ENCODE peak calls at places on chromosomes 16 and 17, in eight cellular contexts. One of them, this sample, is unnamed. For H3K4me1, the result is how much of the 10 kb centered on the place peaks cover.

GRCh38 chr16:69613283-69614154 is 47.8 kb downstream of the NFAT5 start:
- DNase-seq in ovary: no peak
- DNase-seq in sigmoid colon: no peak
- DNase-seq in IMR-90: peak
- DNase-seq in uterus: no peak
- DNase-seq in tibial nerve: no peak
- DNase-seq in gastrocnemius medialis: peak
- DNase-seq in Peyer's patch: no peak
- DNase-seq in this sample: no peak

GRCh38 chr16:89119661-89120141 is 26.0 kb downstream of the ACSF3 start:
- DNase-seq in ovary: no peak
- DNase-seq in sigmoid colon: no peak
- DNase-seq in IMR-90: no peak
- DNase-seq in uterus: no peak
- DNase-seq in tibial nerve: no peak
- DNase-seq in gastrocnemius medialis: no peak
- DNase-seq in Peyer's patch: no peak
- DNase-seq in this sample: no peak

GRCh38 chr17:19024101-19025078 is 19.8 kb upstream of the FAM83G start:
- DNase-seq in ovary: peak
- DNase-seq in sigmoid colon: peak
- DNase-seq in IMR-90: peak
- DNase-seq in uterus: no peak
- DNase-seq in tibial nerve: no peak
- DNase-seq in gastrocnemius medialis: no peak
- DNase-seq in Peyer's patch: no peak
- DNase-seq in this sample: peak

GRCh38 chr17:3447625-3448024 is 14.0 kb upstream of the OR1E2 start:
- DNase-seq in ovary: no peak
- DNase-seq in sigmoid colon: no peak
- DNase-seq in IMR-90: no peak
- DNase-seq in uterus: no peak
- DNase-seq in tibial nerve: no peak
- DNase-seq in gastrocnemius medialis: no peak
- DNase-seq in Peyer's patch: no peak
- DNase-seq in this sample: no peak

GRCh38 chr16:57385083-57385482 is 12.8 kb downstream of the CX3CL1 start:
- DNase-seq in ovary: no peak
- DNase-seq in sigmoid colon: no peak
- DNase-seq in IMR-90: no peak
- DNase-seq in uterus: no peak
- DNase-seq in tibial nerve: no peak
- DNase-seq in gastrocnemius medialis: no peak
- DNase-seq in Peyer's patch: no peak
- DNase-seq in this sample: no peak

GRCh38 chr16:87352818-87353217 is 30.8 kb downstream of the FBXO31 start:
- DNase-seq in ovary: no peak
- DNase-seq in sigmoid colon: no peak
- DNase-seq in IMR-90: no peak
- DNase-seq in uterus: no peak
- DNase-seq in tibial nerve: no peak
- DNase-seq in gastrocnemius medialis: no peak
- DNase-seq in Peyer's patch: no peak
- DNase-seq in this sample: no peak

GRCh38 chr17:48615963-48616718 is 1.0 kb upstream of the HOXB8 start:
- DNase-seq in ovary: no peak
- DNase-seq in sigmoid colon: no peak
- DNase-seq in IMR-90: no peak
- DNase-seq in uterus: no peak
- DNase-seq in tibial nerve: no peak
- DNase-seq in gastrocnemius medialis: no peak
- DNase-seq in Peyer's patch: no peak
- DNase-seq in this sample: no peak

GRCh38 chr16:73185737-73186136 is 137.8 kb upstream of the ZFHX3 start:
- DNase-seq in ovary: no peak
- DNase-seq in sigmoid colon: no peak
- DNase-seq in IMR-90: no peak
- DNase-seq in uterus: no peak
- DNase-seq in tibial nerve: no peak
- DNase-seq in gastrocnemius medialis: no peak
- DNase-seq in Peyer's patch: no peak
- DNase-seq in this sample: no peak

GRCh38 chr17:4899341-4900230 is at the start of gene C17orf107:
- DNase-seq in ovary: peak
- DNase-seq in sigmoid colon: peak
- DNase-seq in IMR-90: peak
- DNase-seq in uterus: peak
- DNase-seq in tibial nerve: peak
- DNase-seq in gastrocnemius medialis: peak
- DNase-seq in Peyer's patch: peak
- DNase-seq in this sample: peak

GRCh38 chr16:67026570-67026969 is 2.4 kb upstream of the CBFB start:
- DNase-seq in ovary: no peak
- DNase-seq in sigmoid colon: peak
- DNase-seq in IMR-90: no peak
- DNase-seq in uterus: no peak
- DNase-seq in tibial nerve: no peak
- DNase-seq in gastrocnemius medialis: no peak
- DNase-seq in Peyer's patch: no peak
- DNase-seq in this sample: no peak

GRCh38 chr16:71421911-71422310 is 19.9 kb downstream of the TLE7 start:
- DNase-seq in ovary: no peak
- DNase-seq in sigmoid colon: peak
- DNase-seq in IMR-90: no peak
- DNase-seq in uterus: no peak
- DNase-seq in tibial nerve: no peak
- DNase-seq in gastrocnemius medialis: no peak
- DNase-seq in Peyer's patch: no peak
- DNase-seq in this sample: no peak

GRCh38 chr16:67184453-67185002 is 765 bp upstream of the MATCAP1 start:
- DNase-seq in ovary: peak
- DNase-seq in sigmoid colon: no peak
- DNase-seq in IMR-90: no peak
- DNase-seq in uterus: no peak
- DNase-seq in tibial nerve: no peak
- DNase-seq in gastrocnemius medialis: no peak
- DNase-seq in Peyer's patch: no peak
- DNase-seq in this sample: no peak

GRCh38 chr17:69607162-69607834 is 192.8 kb downstream of the MAP2K6 start:
- DNase-seq in ovary: peak
- DNase-seq in sigmoid colon: peak
- DNase-seq in IMR-90: peak
- DNase-seq in uterus: peak
- DNase-seq in tibial nerve: peak
- DNase-seq in gastrocnemius medialis: peak
- DNase-seq in Peyer's patch: peak
- DNase-seq in this sample: peak

GRCh38 chr16:66476328-66477027 is 49.4 kb downstream of the BEAN1 start:
- DNase-seq in ovary: no peak
- DNase-seq in sigmoid colon: peak
- DNase-seq in IMR-90: no peak
- DNase-seq in uterus: peak
- DNase-seq in tibial nerve: no peak
- DNase-seq in gastrocnemius medialis: no peak
- DNase-seq in Peyer's patch: peak
- DNase-seq in this sample: peak

GRCh38 chr17:81710514-81711308 is 1.4 kb upstream of the SLC25A10 start:
- DNase-seq in ovary: peak
- DNase-seq in sigmoid colon: no peak
- DNase-seq in IMR-90: no peak
- DNase-seq in uterus: no peak
- DNase-seq in tibial nerve: no peak
- DNase-seq in gastrocnemius medialis: no peak
- DNase-seq in Peyer's patch: no peak
- DNase-seq in this sample: no peak

GRCh38 chr16:74226361-74226979 is 70.1 kb upstream of the PSMD7 start:
- DNase-seq in ovary: no peak
- DNase-seq in sigmoid colon: no peak
- DNase-seq in IMR-90: peak
- DNase-seq in uterus: no peak
- DNase-seq in tibial nerve: no peak
- DNase-seq in gastrocnemius medialis: no peak
- DNase-seq in Peyer's patch: no peak
- DNase-seq in this sample: no peak

GRCh38 chr17:35895602-35896001 is 15.4 kb upstream of the CCL5 start:
- DNase-seq in ovary: no peak
- DNase-seq in sigmoid colon: no peak
- DNase-seq in IMR-90: peak
- DNase-seq in uterus: no peak
- DNase-seq in tibial nerve: no peak
- DNase-seq in gastrocnemius medialis: no peak
- DNase-seq in Peyer's patch: no peak
- DNase-seq in this sample: no peak

DNA sequence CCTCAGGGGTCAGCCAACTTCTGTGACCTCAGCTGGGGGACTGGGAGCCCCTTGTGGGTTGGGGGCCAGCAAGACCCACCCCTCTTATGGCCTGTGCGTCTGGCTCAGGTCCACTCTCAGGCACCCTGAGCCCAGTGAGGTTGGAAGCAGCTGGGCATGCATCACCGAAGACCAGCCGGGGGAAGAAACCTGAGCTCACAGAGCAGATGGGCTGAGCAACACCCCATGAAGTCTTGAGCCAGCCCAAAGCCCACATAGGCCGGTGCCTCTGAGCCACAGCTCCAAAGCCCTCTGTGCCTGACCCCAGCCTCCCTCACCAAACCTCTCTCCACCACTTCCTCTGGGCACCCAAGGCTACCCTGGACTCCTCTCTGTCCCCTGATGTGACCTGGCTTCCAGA is 166.6 kb downstream of the RBFOX3 start:
- DNase-seq in ovary: no peak
- DNase-seq in sigmoid colon: no peak
- DNase-seq in IMR-90: no peak
- DNase-seq in uterus: no peak
- DNase-seq in tibial nerve: no peak
- DNase-seq in gastrocnemius medialis: no peak
- DNase-seq in Peyer's patch: no peak
- DNase-seq in this sample: no peak
- H3K27ac ChIP-seq in ovary: no peak
- H3K27ac ChIP-seq in sigmoid colon: no peak
- H3K27ac ChIP-seq in IMR-90: no peak
- H3K27ac ChIP-seq in uterus: no peak
- H3K27ac ChIP-seq in tibial nerve: no peak
- H3K27ac ChIP-seq in gastrocnemius medialis: no peak
- H3K27ac ChIP-seq in Peyer's patch: no peak
- H3K27ac ChIP-seq in this sample: no peak

DNA sequence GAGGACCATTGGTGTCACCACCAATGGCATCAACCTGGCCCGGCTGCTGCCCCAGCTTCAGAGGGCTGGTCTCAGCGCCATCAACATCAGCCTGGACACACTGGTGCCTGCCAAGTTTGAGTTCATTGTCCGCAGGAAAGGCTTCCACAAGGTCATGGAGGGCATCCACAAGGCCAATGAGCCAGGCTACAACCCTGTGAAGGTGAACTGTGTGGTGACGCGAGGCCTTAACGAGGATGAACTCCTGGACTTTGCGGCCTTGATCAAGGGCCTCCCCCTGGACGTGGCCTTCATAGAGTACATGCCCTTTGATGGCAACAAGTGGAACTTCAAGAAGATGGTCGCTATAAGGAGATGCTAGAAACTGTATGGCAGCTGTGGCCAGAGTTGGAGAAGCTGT is 111.9 kb upstream of the SIAH1 start:
- DNase-seq in ovary: no peak
- DNase-seq in sigmoid colon: no peak
- DNase-seq in IMR-90: no peak
- DNase-seq in uterus: no peak
- DNase-seq in tibial nerve: no peak
- DNase-seq in gastrocnemius medialis: no peak
- DNase-seq in Peyer's patch: no peak
- DNase-seq in this sample: no peak
- TF ChIP-seq POLR2A in ovary: no peak
- TF ChIP-seq POLR2A in sigmoid colon: no peak
- TF ChIP-seq POLR2A in IMR-90: no peak
- TF ChIP-seq POLR2A in uterus: no peak
- TF ChIP-seq POLR2A in tibial nerve: no peak
- TF ChIP-seq POLR2A in gastrocnemius medialis: no peak
- TF ChIP-seq POLR2A in Peyer's patch: no peak
- TF ChIP-seq POLR2A in this sample: no peak

GRCh38 chr17:77347544-77347943 is 206.8 kb downstream of the SEC14L1 start:
- DNase-seq in ovary: no peak
- DNase-seq in sigmoid colon: no peak
- DNase-seq in IMR-90: no peak
- DNase-seq in uterus: no peak
- DNase-seq in tibial nerve: no peak
- DNase-seq in gastrocnemius medialis: no peak
- DNase-seq in Peyer's patch: no peak
- DNase-seq in this sample: no peak

GRCh38 chr17:77349976-77350830 is 209.4 kb downstream of the SEC14L1 start:
- DNase-seq in ovary: no peak
- DNase-seq in sigmoid colon: peak
- DNase-seq in IMR-90: peak
- DNase-seq in uterus: peak
- DNase-seq in tibial nerve: no peak
- DNase-seq in gastrocnemius medialis: no peak
- DNase-seq in Peyer's patch: peak
- DNase-seq in this sample: peak

GRCh38 chr17:77344038-77344437 is 203.3 kb downstream of the SEC14L1 start:
- DNase-seq in ovary: no peak
- DNase-seq in sigmoid colon: no peak
- DNase-seq in IMR-90: no peak
- DNase-seq in uterus: no peak
- DNase-seq in tibial nerve: no peak
- DNase-seq in gastrocnemius medialis: no peak
- DNase-seq in Peyer's patch: no peak
- DNase-seq in this sample: no peak

GRCh38 chr17:77345260-77345910 is 204.6 kb downstream of the SEC14L1 start:
- DNase-seq in ovary: no peak
- DNase-seq in sigmoid colon: peak
- DNase-seq in IMR-90: no peak
- DNase-seq in uterus: peak
- DNase-seq in tibial nerve: no peak
- DNase-seq in gastrocnemius medialis: no peak
- DNase-seq in Peyer's patch: peak
- DNase-seq in this sample: peak

DNA sequence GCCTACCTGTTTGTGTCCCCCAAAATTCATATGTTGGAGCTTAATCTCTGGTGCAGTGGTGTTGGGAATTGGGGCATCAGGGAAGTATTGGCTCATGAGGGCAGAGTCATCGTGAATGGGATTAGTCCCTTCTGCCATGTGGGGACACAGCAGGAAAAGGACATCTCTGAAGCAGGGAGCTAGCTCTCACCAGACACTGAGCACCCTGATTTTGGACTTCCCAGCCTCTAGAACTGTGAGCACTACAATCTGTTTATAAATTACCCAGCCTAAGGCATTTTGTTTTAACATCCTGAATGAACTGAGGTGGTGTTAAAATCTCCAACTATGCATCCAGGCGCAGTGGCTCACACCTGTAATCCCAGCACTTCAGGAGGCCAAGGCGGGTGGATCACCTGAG is 206.0 kb downstream of the SEC14L1 start:
- DNase-seq in ovary: no peak
- DNase-seq in sigmoid colon: peak
- DNase-seq in IMR-90: no peak
- DNase-seq in uterus: peak
- DNase-seq in tibial nerve: no peak
- DNase-seq in gastrocnemius medialis: no peak
- DNase-seq in Peyer's patch: no peak
- DNase-seq in this sample: peak
- H3K4me1 ChIP-seq in ovary: under half
- H3K4me1 ChIP-seq in sigmoid colon: under half
- H3K4me1 ChIP-seq in IMR-90: under half
- H3K4me1 ChIP-seq in uterus: under half
- H3K4me1 ChIP-seq in tibial nerve: under half
- H3K4me1 ChIP-seq in gastrocnemius medialis: under half
- H3K4me1 ChIP-seq in Peyer's patch: under half
- H3K4me1 ChIP-seq in this sample: under half

GRCh38 chr17:20156196-20157077 is 147.3 kb downstream of the SPECC1 start:
- DNase-seq in ovary: no peak
- DNase-seq in sigmoid colon: no peak
- DNase-seq in IMR-90: peak
- DNase-seq in uterus: peak
- DNase-seq in tibial nerve: no peak
- DNase-seq in gastrocnemius medialis: no peak
- DNase-seq in Peyer's patch: peak
- DNase-seq in this sample: peak
- H3K27ac ChIP-seq in ovary: peak
- H3K27ac ChIP-seq in sigmoid colon: peak
- H3K27ac ChIP-seq in IMR-90: peak
- H3K27ac ChIP-seq in uterus: peak
- H3K27ac ChIP-seq in tibial nerve: no peak
- H3K27ac ChIP-seq in gastrocnemius medialis: no peak
- H3K27ac ChIP-seq in Peyer's patch: peak
- H3K27ac ChIP-seq in this sample: peak

This sample was measured in suprapubic skin.